ENCODE peak calls at places on chromosomes 3 and 15, in five cellular contexts. A is stimulated activated CD8-positive, alpha-beta memory T cell treated with anti-CD3 and anti-CD28 coated beads, Interleukin-4, amount 100 ng/mL, for 4 hours; P is activated naive CD8-positive, alpha-beta T cell treated with anti-CD3 and anti-CD28 coated beads for 36 hours; O is activated CD4-positive, alpha-beta T cell treated with anti-CD3 and anti-CD28 coated beads, Interleukin-2, amount 10 ng/mL, durations not matched to agents 7 days and 5 days; Q is NT2/D1. D is an unnamed sample.

GRCh38 chr15:52257734-52258062 is 37.9 kb downstream of the MYO5C start:
- DNase-seq in A (no peak), P (no peak), O (no peak), Q (no peak), D (no peak)

GRCh38 chr3:134028486-134029255 is 1.1 kb downstream of the SLCO2A1 start:
- DNase-seq in A (no peak), P (no peak), O (no peak), Q (no peak), D (no peak)

GRCh38 chr15:61660579-61660978 is 399.7 kb downstream of the VPS13C start:
- DNase-seq in A (no peak), P (no peak), O (no peak), Q (no peak), D (no peak)

GRCh38 chr3:149667576-149667975 is 9.8 kb upstream of the WWTR1 start:
- DNase-seq in A (no peak), P (no peak), O (no peak), Q (no peak), D (no peak)

GRCh38 chr3:41697702-41698101 is 264.2 kb downstream of the ULK4 start:
- DNase-seq in A (no peak), P (no peak), O (no peak), Q (no peak), D (no peak)

GRCh38 chr3:114442251-114442650 is 148.4 kb downstream of the TIGIT start:
- DNase-seq in A (no peak), P (no peak), O (no peak), Q (no peak), D (no peak)

GRCh38 chr3:184626942-184627341 is 65.4 kb downstream of the EPHB3 start:
- DNase-seq in A (no peak), P (no peak), O (no peak), Q (no peak), D (no peak)

GRCh38 chr3:13107661-13108060 is 34.4 kb upstream of the IQSEC1 start:
- DNase-seq in A (no peak), P (no peak), O (no peak), Q (no peak), D (no peak)

GRCh38 chr3:69082805-69083204 is 1.9 kb upstream of the ARL6IP5 start:
- DNase-seq in A (peak), P (peak), O (peak), Q (no peak), D (peak)

GRCh38 chr15:31150732-31151212 is 49.2 kb upstream of the TRPM1 start:
- DNase-seq in A (no peak), P (no peak), O (no peak), Q (peak), D (no peak)

GRCh38 chr3:32399030-32399620 is 7.5 kb downstream of the CMTM7 start:
- DNase-seq in A (no peak), P (no peak), O (peak), Q (peak), D (peak)

D was measured in activated T-cell treated with anti-CD3 and anti-CD28 coated beads, Interleukin-2, amount 50 U/mL, for 72 hours.